ENCODE peak calls at places on chromosomes 2 and 18, in four cellular contexts. A is A549, Z is transverse colon, R is HepG2. N is an unnamed sample.

GRCh38 chr2:28276076-28276618 is 116.5 kb upstream of the FOSL2 start:
- DNase-seq in R (no peak), Z (no peak), A (peak; percentile 92), N (peak; percentile 27)

GRCh38 chr2:225429718-225430117 is 30.2 kb downstream of the NYAP2 start:
- DNase-seq in Z (no peak), R (no peak), A (no peak), N (peak; percentile 0)

GRCh38 chr2:112814278-112814677 is 22.3 kb downstream of the IL1B start:
- DNase-seq in A (no peak), Z (no peak), R (peak; percentile 34), N (no peak)

GRCh38 chr2:212005077-212005671 is 533.4 kb downstream of the ERBB4 start:
- DNase-seq in A (peak; percentile 29), Z (no peak), R (peak; percentile 13), N (no peak)

GRCh38 chr2:144201868-144202468 is 318.0 kb downstream of the ZEB2 start:
- DNase-seq in R (no peak), Z (no peak), A (no peak), N (no peak)

GRCh38 chr2:10370390-10370789 is 67.7 kb downstream of the HPCAL1 start:
- DNase-seq in A (no peak), Z (no peak), R (no peak), N (no peak)

GRCh38 chr2:154449951-154450658 is 248.4 kb upstream of the KCNJ3 start:
- DNase-seq in R (peak; percentile 91), Z (no peak), A (peak; percentile 69), N (no peak)

GRCh38 chr2:134774074-134774742 is 55.4 kb upstream of the TMEM163 start:
- DNase-seq in A (no peak), Z (no peak), R (no peak), N (no peak)

GRCh38 chr2:239344857-239345216 is 56.0 kb downstream of the HDAC4 start:
- DNase-seq in A (no peak), Z (peak; percentile 55), R (no peak), N (no peak)

GRCh38 chr2:207251573-207252192 is 85.9 kb upstream of the KLF7 start:
- DNase-seq in R (no peak), Z (no peak), A (no peak), N (peak; percentile 36)

GRCh38 chr2:37471994-37472393 is 127.6 kb downstream of the QPCT start:
- DNase-seq in Z (no peak), A (peak; percentile 15), R (no peak), N (no peak)

GRCh38 chr2:113770929-113771328 is 14.5 kb upstream of the SLC35F5 start:
- DNase-seq in A (no peak), R (no peak), Z (no peak), N (no peak)

GRCh38 chr2:158385646-158386045 is 70.9 kb downstream of the CCDC148 start:
- DNase-seq in Z (no peak), R (no peak), A (no peak), N (no peak)

DNA sequence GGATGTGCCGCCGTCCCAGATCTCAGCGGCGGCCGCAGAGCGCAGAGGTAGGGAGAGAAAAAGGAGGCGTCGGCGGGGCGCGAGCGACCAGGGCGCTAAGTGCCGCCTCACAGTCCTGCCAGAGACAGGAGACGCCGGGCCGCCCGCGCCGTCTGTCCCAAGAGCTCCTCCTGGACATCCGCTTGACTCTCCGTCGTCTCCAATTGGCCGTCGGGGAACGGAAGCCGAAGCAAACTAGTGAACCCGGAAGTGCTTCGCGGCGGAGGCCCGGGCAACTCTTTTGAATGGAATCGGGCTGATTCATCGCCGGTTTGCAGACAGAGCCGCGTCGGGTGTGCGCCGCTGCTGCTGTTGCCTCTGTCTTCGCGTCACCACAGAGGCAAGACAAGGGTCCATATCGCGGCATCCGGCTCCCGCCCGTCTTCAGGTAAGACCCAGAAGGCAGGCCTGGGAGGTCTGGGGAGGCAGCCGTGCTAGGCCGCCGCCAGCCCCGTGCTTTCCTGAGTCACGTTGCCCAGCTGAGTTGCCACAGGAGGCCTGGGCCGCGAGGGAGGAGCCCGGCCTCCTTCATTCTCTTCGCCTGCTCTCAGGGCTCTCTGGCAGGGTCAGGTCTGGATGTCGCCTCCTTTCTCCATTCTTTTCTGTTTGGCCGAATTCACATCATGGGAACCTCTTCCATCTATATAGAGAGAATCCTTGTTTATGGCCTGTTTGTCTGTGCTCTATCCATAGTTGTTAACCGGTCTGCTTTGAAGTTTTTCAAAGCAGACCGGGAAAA is at the start of gene PSMD14:
- DNase-seq in A (peak; percentile 96), Z (peak; percentile 95), R (peak; percentile 95), N (peak; percentile 95)
- TF ChIP-seq POLR2A in A (peak; percentile 91), Z (peak; percentile 71), R (peak; percentile 97), N (peak; percentile 94)

GRCh38 chr2:118851650-118852049 is 4.2 kb upstream of the EN1 start:
- DNase-seq in A (no peak), R (no peak), Z (no peak), N (no peak)
- TF ChIP-seq POLR2A in A (no peak), R (no peak), Z (no peak), N (no peak)

DNA sequence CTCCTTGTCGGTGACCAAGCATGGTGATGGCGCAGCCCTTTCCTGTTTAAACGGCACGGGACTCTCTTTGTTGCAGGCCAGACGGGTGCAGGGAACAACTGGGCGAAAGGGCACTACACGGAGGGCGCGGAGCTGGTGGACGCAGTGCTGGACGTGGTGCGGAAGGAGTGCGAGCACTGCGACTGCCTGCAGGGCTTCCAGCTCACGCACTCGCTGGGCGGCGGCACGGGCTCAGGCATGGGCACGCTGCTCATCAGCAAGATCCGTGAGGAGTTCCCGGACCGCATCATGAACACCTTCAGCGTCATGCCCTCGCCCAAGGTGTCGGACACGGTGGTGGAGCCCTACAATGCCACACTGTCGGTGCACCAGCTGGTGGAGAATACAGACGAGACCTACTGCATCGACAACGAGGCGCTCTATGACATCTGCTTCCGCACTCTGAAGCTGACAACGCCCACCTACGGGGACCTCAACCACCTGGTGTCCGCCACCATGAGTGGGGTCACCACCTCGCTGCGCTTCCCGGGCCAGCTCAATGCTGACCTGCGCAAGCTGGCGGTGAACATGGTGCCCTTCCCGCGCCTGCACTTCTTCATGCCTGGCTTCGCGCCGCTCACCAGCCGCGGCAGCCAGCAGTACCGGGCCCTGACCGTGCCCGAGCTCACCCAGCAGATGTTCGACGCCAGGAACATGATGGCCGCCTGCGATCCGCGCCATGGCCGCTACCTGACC is 17.1 kb downstream of the TUBB6 start:
- DNase-seq in R (no peak), Z (no peak), A (no peak), N (no peak)
- TF ChIP-seq POLR2A in R (no peak), Z (no peak), A (no peak), N (no peak)

GRCh38 chr2:215436705-215437570 is 1.1 kb upstream of the FN1 start:
- DNase-seq in A (no peak), Z (no peak), R (no peak), N (no peak)

GRCh38 chr2:215432759-215433594 is 2.9 kb downstream of the FN1 start:
- DNase-seq in A (no peak), R (no peak), Z (no peak), N (no peak)

GRCh38 chr2:215435261-215435808 is 533 bp downstream of the FN1 start:
- DNase-seq in R (no peak), A (peak; percentile 24), Z (peak; percentile 12), N (no peak)

GRCh38 chr2:215435809-215436704 is at the start of gene FN1:
- DNase-seq in R (peak; percentile 91), Z (peak; percentile 83), A (peak; percentile 85), N (peak; percentile 56)

GRCh38 chr2:215434447-215435260 is 1.2 kb downstream of the FN1 start:
- DNase-seq in R (no peak), A (no peak), Z (no peak), N (no peak)
- TF ChIP-seq POLR2A in R (peak; percentile 26), A (no peak), Z (no peak), N (no peak)

DNA sequence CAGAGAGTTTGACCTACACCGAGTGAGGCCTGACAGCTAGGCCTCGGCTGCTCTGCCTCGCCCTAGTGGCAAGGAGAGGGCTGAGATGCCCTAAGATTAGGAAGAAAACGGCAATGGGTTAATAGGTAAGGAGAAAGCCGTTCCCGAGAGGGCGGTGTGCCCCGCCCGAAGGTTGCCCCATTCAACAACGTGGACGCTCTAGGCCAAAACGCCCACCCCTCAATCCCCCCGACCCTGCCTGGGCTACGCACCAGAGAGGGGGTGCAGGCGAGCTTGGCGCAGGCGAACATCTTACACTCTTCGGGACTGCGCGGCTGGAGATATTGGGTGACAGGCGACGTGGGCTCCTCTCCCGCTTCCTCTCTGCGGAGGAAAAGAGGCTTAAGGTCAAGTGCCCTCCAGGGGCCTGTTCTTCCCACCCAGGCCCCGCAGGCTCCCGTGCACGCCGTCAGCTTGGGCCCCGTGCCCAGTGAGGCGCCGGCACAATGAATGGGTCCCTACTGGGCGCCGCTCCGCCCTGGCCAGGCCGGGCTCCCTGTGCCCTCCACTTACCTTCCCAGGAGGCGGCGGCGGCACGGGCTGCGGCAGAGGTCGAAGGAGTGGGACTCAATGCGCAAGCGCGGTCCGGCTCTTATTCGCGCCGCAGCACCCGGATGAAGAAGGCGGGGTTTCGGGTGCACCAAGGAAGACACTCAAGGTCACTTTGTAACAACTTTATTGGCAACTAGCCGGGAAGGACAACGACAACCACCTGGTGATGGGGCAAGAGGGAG is at the start of gene ATP5MC3:
- DNase-seq in R (peak; percentile 96), A (peak; percentile 97), Z (peak; percentile 96), N (peak; percentile 96)
- TF ChIP-seq POLR2A in R (peak; percentile 83), A (peak; percentile 91), Z (peak; percentile 97), N (peak; percentile 88)

GRCh38 chr2:197480165-197481036 is 19.2 kb downstream of the HSPD1 start:
- DNase-seq in A (no peak), R (no peak), Z (no peak), N (no peak)
- TF ChIP-seq POLR2A in A (no peak), R (no peak), Z (no peak), N (no peak)

GRCh38 chr2:40466332-40466731 is 14.4 kb upstream of the SLC8A1 start:
- DNase-seq in Z (no peak), R (no peak), A (no peak), N (no peak)
- TF ChIP-seq POLR2A in Z (no peak), R (no peak), A (no peak), N (no peak)